ENCODE peak calls at places on chromosomes 11 and 22, in ten cellular contexts. K is tibial artery, D is epithelial cell of esophagus, M is AG09309, Q is heart left ventricle, R is colonic mucosa, F is foreskin fibroblast, S is cardiac fibroblast, U is adrenal gland, Y is uterus. X is an unnamed sample.

GRCh38 chr11:76658651-76659650 is 11.6 kb downstream of the LRRC32 start:
- DNase-seq in K (peak; percentile 71), D (no peak), M (no peak), Q (no peak), R (no peak), F (no peak), S (no peak), U (no peak), Y (peak; percentile 9), X (no peak)

GRCh38 chr11:216081-216974 is 8.8 kb downstream of the RIC8A start:
- DNase-seq in K (no peak), D (no peak), M (no peak), Q (no peak), R (no peak), F (no peak), S (no peak), U (peak; percentile 8), Y (no peak), X (no peak)

GRCh38 chr22:37177221-37177620 is 10.8 kb downstream of the C1QTNF6 start:
- DNase-seq in K (no peak), D (no peak), M (no peak), Q (no peak), R (no peak), F (no peak), S (no peak), U (peak; percentile 20), Y (no peak), X (no peak)

GRCh38 chr22:22745225-22746060 is 101.0 kb downstream of the GGTLC2 start:
- DNase-seq in K (no peak), D (peak; percentile 33), M (no peak), Q (no peak), R (peak; percentile 41), F (peak; percentile 63), S (peak; percentile 56), U (peak; percentile 55), Y (no peak), X (no peak)

GRCh38 chr11:13949876-13950275 is 12.6 kb upstream of the SPON1 start:
- DNase-seq in K (no peak), D (no peak), M (no peak), Q (no peak), R (no peak), F (no peak), S (no peak), U (no peak), Y (no peak), X (no peak)

GRCh38 chr11:69419662-69420061 is 61.8 kb upstream of the LINC01488 start:
- DNase-seq in K (no peak), D (no peak), M (no peak), Q (no peak), R (no peak), F (no peak), S (peak; percentile 13), U (no peak), Y (no peak), X (no peak)

GRCh38 chr11:86988351-86988881 is 33.2 kb upstream of the FZD4 start:
- DNase-seq in K (no peak), D (no peak), M (no peak), Q (no peak), R (no peak), F (no peak), S (no peak), U (no peak), Y (no peak), X (no peak)

GRCh38 chr11:773425-773824 is 3.9 kb downstream of the GATD1 start:
- DNase-seq in K (no peak), D (no peak), M (no peak), Q (peak; percentile 17), R (no peak), F (no peak), S (no peak), U (no peak), Y (no peak), X (no peak)

GRCh38 chr11:1727861-1728260 is 22.5 kb downstream of the IFITM10 start:
- DNase-seq in K (peak; percentile 51), D (no peak), M (no peak), Q (no peak), R (no peak), F (no peak), S (no peak), U (no peak), Y (no peak), X (no peak)

GRCh38 chr11:110349109-110349996 is 52.9 kb upstream of the RDX start:
- DNase-seq in K (no peak), D (no peak), M (no peak), Q (no peak), R (no peak), F (no peak), S (no peak), U (no peak), Y (no peak), X (no peak)

GRCh38 chr11:124897681-124898680 is at the start of gene ROBO4:
- DNase-seq in K (peak; percentile 79), D (peak; percentile 92), M (peak; percentile 72), Q (peak; percentile 76), R (no peak), F (peak; percentile 95), S (peak; percentile 97), U (peak; percentile 62), Y (peak; percentile 56), X (peak; percentile 56)

GRCh38 chr11:61732705-61733104 is 19.7 kb upstream of the MYRF start:
- DNase-seq in K (peak; percentile 75), D (peak; percentile 42), M (no peak), Q (no peak), R (no peak), F (peak; percentile 83), S (peak; percentile 67), U (peak; percentile 32), Y (no peak), X (no peak)

DNA sequence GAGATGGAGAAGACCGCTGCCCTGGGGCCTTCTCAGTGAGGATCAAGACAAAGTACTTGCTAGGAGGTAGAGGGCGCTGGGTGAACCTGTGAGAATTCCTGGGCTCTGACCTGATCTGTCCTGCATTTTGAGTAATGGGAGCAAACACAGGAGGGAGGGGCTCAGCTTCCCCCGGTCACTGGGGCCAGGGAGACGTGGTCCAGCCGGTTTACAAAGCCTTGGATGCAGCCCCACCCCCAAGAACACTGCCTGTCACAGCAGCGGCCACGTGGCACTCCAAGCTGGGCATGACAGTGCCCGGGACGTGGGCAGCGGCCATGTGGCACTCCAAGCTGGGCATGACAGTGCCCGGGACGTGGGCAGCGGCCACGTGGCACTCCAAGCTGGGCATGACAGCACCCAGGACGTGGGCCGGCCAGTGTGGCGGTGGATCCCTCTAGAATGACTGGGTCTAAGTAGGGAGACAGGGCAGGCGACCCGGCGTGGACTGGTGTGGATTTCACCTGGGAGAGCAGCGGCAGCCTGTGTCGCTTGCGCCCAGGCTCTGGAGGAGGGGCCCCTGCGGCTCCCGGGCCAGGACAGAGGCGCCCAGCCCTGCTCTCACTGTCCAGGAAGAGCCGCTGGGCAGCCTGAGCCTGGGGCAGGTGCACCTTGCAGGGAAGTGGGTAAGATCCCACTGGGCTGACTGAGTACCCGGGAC is 2.5 kb upstream of the TTLL8 start:
- DNase-seq in K (no peak), D (no peak), M (no peak), Q (no peak), R (no peak), F (no peak), S (no peak), U (no peak), Y (no peak), X (no peak)
- TF ChIP-seq CTCF in K (no peak), D (no peak), M (no peak), Q (no peak), R (no peak), F (no peak), S (no peak), U (no peak), Y (no peak), X (no peak)

DNA sequence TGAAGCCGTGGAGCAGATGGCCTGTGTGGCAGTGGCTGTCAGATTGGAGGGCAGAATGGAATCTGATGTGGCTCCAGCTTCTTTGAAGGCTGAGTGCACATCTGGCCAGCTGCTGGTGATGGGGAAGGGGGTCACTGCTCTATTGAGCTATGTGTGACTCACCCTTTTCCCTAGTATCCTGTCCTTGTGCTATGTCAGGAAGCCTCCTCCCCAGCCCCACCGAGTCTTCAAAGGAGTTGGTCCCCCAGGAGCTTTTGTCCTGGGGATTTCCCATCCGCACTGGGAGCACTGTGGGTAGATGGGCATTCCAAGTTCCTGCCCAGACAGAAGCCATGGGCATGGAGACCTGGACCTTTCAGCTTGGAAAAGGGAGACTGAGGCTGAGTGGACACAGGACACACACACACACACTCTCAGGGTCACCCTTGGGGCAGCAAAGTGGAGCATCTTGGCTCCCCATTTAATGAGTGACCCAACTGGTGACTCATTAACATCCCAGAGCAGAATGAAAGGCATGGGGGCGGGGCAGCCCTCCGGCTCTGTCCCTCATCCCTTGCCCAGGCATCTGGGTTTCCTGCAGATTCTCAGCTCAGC is 3.3 kb downstream of the SERPINH1 start:
- DNase-seq in K (peak; percentile 79), D (peak; percentile 69), M (no peak), Q (peak; percentile 63), R (no peak), F (peak; percentile 94), S (peak; percentile 88), U (peak; percentile 91), Y (peak; percentile 74), X (no peak)
- H3K4me3 ChIP-seq in K (peak overlapping the region; percentile 6), D (no peak overlapping the region), M (peak overlapping the region; percentile 96), Q (peak overlapping the region; percentile 91), R (no peak overlapping the region), F (peak overlapping the region; percentile 81), S (peak overlapping the region; percentile 98), U (no peak overlapping the region), Y (no peak overlapping the region), X (peak overlapping the region; percentile 91)

GRCh38 chr11:65890324-65891179 is at the start of gene CCDC85B:
- DNase-seq in K (peak; percentile 100), D (peak; percentile 97), M (peak; percentile 88), Q (peak; percentile 99), R (peak; percentile 99), F (peak; percentile 99), S (peak; percentile 97), U (peak; percentile 99), Y (peak; percentile 99), X (peak; percentile 66)
- TF ChIP-seq CTCF in K (no peak), D (no peak), M (no peak), Q (no peak), R (no peak), F (peak; percentile 9), S (no peak), U (no peak), Y (no peak), X (peak; percentile 21)

GRCh38 chr22:50186789-50187523 is 1.2 kb downstream of the TRABD start:
- DNase-seq in K (no peak), D (peak; percentile 32), M (no peak), Q (no peak), R (peak; percentile 81), F (peak; percentile 57), S (peak; percentile 35), U (no peak), Y (no peak), X (no peak)

GRCh38 chr22:50185384-50186087 is at the start of gene TRABD:
- DNase-seq in K (peak; percentile 92), D (peak; percentile 90), M (peak; percentile 38), Q (peak; percentile 93), R (peak; percentile 86), F (peak; percentile 96), S (peak; percentile 86), U (peak; percentile 92), Y (peak; percentile 84), X (no peak)

GRCh38 chr22:50188356-50188755 is 2.6 kb downstream of the TRABD start:
- DNase-seq in K (no peak), D (no peak), M (no peak), Q (no peak), R (no peak), F (no peak), S (no peak), U (no peak), Y (no peak), X (no peak)

GRCh38 chr22:50184541-50185383 is 951 bp upstream of the TRABD start:
- DNase-seq in K (no peak), D (no peak), M (no peak), Q (no peak), R (no peak), F (peak; percentile 35), S (no peak), U (no peak), Y (no peak), X (no peak)

GRCh38 chr22:50186181-50186731 is 543 bp downstream of the TRABD start:
- DNase-seq in K (no peak), D (no peak), M (no peak), Q (no peak), R (no peak), F (peak; percentile 29), S (no peak), U (no peak), Y (no peak), X (no peak)
- H3K4me3 ChIP-seq in K (peak overlapping the region; percentile 75), D (peak overlapping the region; percentile 62), M (peak overlapping the region; percentile 74), Q (peak overlapping the region; percentile 73), R (peak overlapping the region; percentile 80), F (peak overlapping the region; percentile 65), S (peak overlapping the region; percentile 70), U (no peak overlapping the region), Y (peak overlapping the region; percentile 54), X (peak overlapping the region; percentile 67)